ENCODE peak calls at places on chromosomes 16 and 17, in five cellular contexts. One of them, this sample, is unnamed.

GRCh38 chr16:67917140-67917851 is 14.4 kb downstream of the CTRL start:
- DNase-seq in ovary: no peak
- DNase-seq in activated B cell treated with CpG ODN at 0.5 μM for 24 hours: no peak
- DNase-seq in NCI-H2081: no peak
- DNase-seq in ACHN: no peak
- DNase-seq in this sample: no peak

GRCh38 chr17:15516150-15516549 is 47.1 kb downstream of the TVP23C start:
- DNase-seq in ACHN: no peak
- DNase-seq in activated B cell treated with CpG ODN at 0.5 μM for 24 hours: no peak
- DNase-seq in NCI-H2081: no peak
- DNase-seq in ovary: no peak
- DNase-seq in this sample: no peak

GRCh38 chr17:49815761-49816281 is 27.3 kb downstream of the KAT7 start:
- DNase-seq in ACHN: no peak
- DNase-seq in ovary: no peak
- DNase-seq in activated B cell treated with CpG ODN at 0.5 μM for 24 hours: no peak
- DNase-seq in NCI-H2081: no peak
- DNase-seq in this sample: no peak

GRCh38 chr16:57039148-57039812 is 49.9 kb downstream of the NLRC5 start:
- DNase-seq in NCI-H2081: no peak
- DNase-seq in ovary: no peak
- DNase-seq in activated B cell treated with CpG ODN at 0.5 μM for 24 hours: no peak
- DNase-seq in ACHN: no peak
- DNase-seq in this sample: no peak

GRCh38 chr17:55334285-55334684 is 69.5 kb downstream of the HLF start:
- DNase-seq in ACHN: no peak
- DNase-seq in NCI-H2081: no peak
- DNase-seq in activated B cell treated with CpG ODN at 0.5 μM for 24 hours: no peak
- DNase-seq in ovary: no peak
- DNase-seq in this sample: no peak

GRCh38 chr16:55478827-55479559 is at the start of gene MMP2:
- DNase-seq in ACHN: no peak
- DNase-seq in activated B cell treated with CpG ODN at 0.5 μM for 24 hours: no peak
- DNase-seq in NCI-H2081: peak; percentile 45
- DNase-seq in ovary: peak; percentile 82
- DNase-seq in this sample: peak; percentile 91

GRCh38 chr17:67336859-67337258 is 29.5 kb downstream of the PSMD12 start:
- DNase-seq in activated B cell treated with CpG ODN at 0.5 μM for 24 hours: no peak
- DNase-seq in ACHN: no peak
- DNase-seq in NCI-H2081: no peak
- DNase-seq in ovary: no peak
- DNase-seq in this sample: no peak

GRCh38 chr17:58415371-58416055 is 1.8 kb downstream of the RNF43 start:
- DNase-seq in NCI-H2081: peak; percentile 66
- DNase-seq in ovary: no peak
- DNase-seq in activated B cell treated with CpG ODN at 0.5 μM for 24 hours: no peak
- DNase-seq in ACHN: no peak
- DNase-seq in this sample: no peak

GRCh38 chr17:57687642-57688041 is 57.5 kb downstream of the CCDC182 start:
- DNase-seq in ovary: no peak
- DNase-seq in activated B cell treated with CpG ODN at 0.5 μM for 24 hours: no peak
- DNase-seq in NCI-H2081: no peak
- DNase-seq in ACHN: no peak
- DNase-seq in this sample: no peak

GRCh38 chr17:12727881-12728280 is 61.4 kb upstream of the ARHGAP44 start:
- DNase-seq in ACHN: no peak
- DNase-seq in NCI-H2081: no peak
- DNase-seq in activated B cell treated with CpG ODN at 0.5 μM for 24 hours: no peak
- DNase-seq in ovary: no peak
- DNase-seq in this sample: no peak

This sample was measured in suprapubic skin.